ENCODE peak calls at places on chromosomes 7 and 10, in eight cellular contexts. X, M, T, N, Z, J, G and Q are unnamed samples. For H3K4me1 and H3K9me3, the result is how much of the 10 kb centered on the place peaks cover.

GRCh38 chr10:98030093-98030821 is at the start of gene CRTAC1:
- DNase-seq in X (no peak), M (peak), T (peak), N (peak), Z (no peak), J (peak), G (peak), Q (no peak)

GRCh38 chr10:42975005-42975493 is 101.8 kb upstream of the RET start:
- DNase-seq in X (no peak), M (no peak), T (peak), N (no peak), Z (no peak), J (no peak), G (no peak), Q (no peak)

GRCh38 chr7:16432425-16432731 is 11.0 kb upstream of the CRPPA start:
- DNase-seq in X (no peak), M (no peak), T (no peak), N (no peak), Z (no peak), J (no peak), G (no peak), Q (no peak)

GRCh38 chr10:88542522-88542921 is 40.6 kb downstream of the RNLS start:
- DNase-seq in X (no peak), M (no peak), T (no peak), N (peak), Z (no peak), J (no peak), G (peak), Q (no peak)

GRCh38 chr7:130430841-130431713 is 9.7 kb downstream of the CEP41 start:
- DNase-seq in X (no peak), M (no peak), T (no peak), N (peak), Z (no peak), J (peak), G (no peak), Q (no peak)

GRCh38 chr7:7992502-7992901 is 23.9 kb downstream of the GLCCI1 start:
- DNase-seq in X (no peak), M (no peak), T (no peak), N (peak), Z (no peak), J (no peak), G (no peak), Q (no peak)

GRCh38 chr7:73822319-73823173 is 8.2 kb upstream of the CLDN4 start:
- DNase-seq in X (peak), M (peak), T (no peak), N (peak), Z (no peak), J (peak), G (peak), Q (no peak)

GRCh38 chr10:52319926-52320325 is 5.8 kb downstream of the DKK1 start:
- DNase-seq in X (peak), M (no peak), T (no peak), N (peak), Z (no peak), J (peak), G (no peak), Q (no peak)

GRCh38 chr7:55252386-55252785 is 112.8 kb upstream of the LANCL2 start:
- DNase-seq in X (no peak), M (no peak), T (no peak), N (no peak), Z (no peak), J (no peak), G (no peak), Q (no peak)

GRCh38 chr10:8041284-8042031 is 13.0 kb upstream of the GATA3 start:
- DNase-seq in X (no peak), M (no peak), T (no peak), N (no peak), Z (no peak), J (peak), G (no peak), Q (no peak)

GRCh38 chr7:26667514-26668133 is 196.8 kb downstream of the SKAP2 start:
- DNase-seq in X (peak), M (peak), T (no peak), N (peak), Z (peak), J (peak), G (peak), Q (peak)

GRCh38 chr7:50284296-50284695 is 20.2 kb upstream of the IKZF1 start:
- DNase-seq in X (no peak), M (no peak), T (no peak), N (no peak), Z (no peak), J (no peak), G (no peak), Q (peak)

GRCh38 chr7:80439894-80440811 is 71.7 kb downstream of the GNAT3 start:
- DNase-seq in X (peak), M (no peak), T (no peak), N (peak), Z (no peak), J (peak), G (no peak), Q (no peak)

GRCh38 chr10:117471344-117471874 is 71.1 kb upstream of the EMX2 start:
- DNase-seq in X (no peak), M (no peak), T (no peak), N (no peak), Z (no peak), J (no peak), G (no peak), Q (no peak)

GRCh38 chr7:143504215-143504936 is 26.7 kb downstream of the TAS2R41 start:
- DNase-seq in X (no peak), M (no peak), T (no peak), N (no peak), Z (no peak), J (no peak), G (no peak), Q (no peak)

GRCh38 chr10:110226926-110227641 is 19.7 kb downstream of the MXI1 start:
- DNase-seq in X (no peak), M (peak), T (peak), N (peak), Z (peak), J (peak), G (peak), Q (peak)

GRCh38 chr7:47379629-47380324 is 202.1 kb downstream of the TNS3 start:
- DNase-seq in X (peak), M (peak), T (peak), N (peak), Z (no peak), J (peak), G (peak), Q (no peak)

GRCh38 chr7:100053201-100053600 is 3.6 kb downstream of the ZSCAN21 start:
- DNase-seq in X (peak), M (peak), T (no peak), N (peak), Z (no peak), J (peak), G (peak), Q (peak)

GRCh38 chr7:48035967-48036478 is 680 bp downstream of the C7orf57 start:
- DNase-seq in X (peak), M (peak), T (peak), N (peak), Z (no peak), J (peak), G (peak), Q (peak)

GRCh38 chr10:98296514-98296913 is 28.5 kb upstream of the LOXL4 start:
- DNase-seq in X (no peak), M (no peak), T (no peak), N (no peak), Z (no peak), J (no peak), G (no peak), Q (no peak)

GRCh38 chr7:23546897-23547572 is 15.3 kb upstream of the TRA2A start:
- DNase-seq in X (peak), M (peak), T (peak), N (peak), Z (peak), J (peak), G (peak), Q (peak)

GRCh38 chr10:103544657-103545310 is 51.3 kb downstream of the NEURL1 start:
- DNase-seq in X (no peak), M (no peak), T (no peak), N (no peak), Z (no peak), J (no peak), G (no peak), Q (no peak)

GRCh38 chr10:17129711-17130110 is at the start of gene CUBN:
- DNase-seq in X (no peak), M (no peak), T (no peak), N (no peak), Z (no peak), J (no peak), G (no peak), Q (no peak)

GRCh38 chr7:17058568-17058967 is 176.8 kb upstream of the AGR3 start:
- DNase-seq in X (peak), M (no peak), T (no peak), N (peak), Z (no peak), J (no peak), G (no peak), Q (no peak)

GRCh38 chr7:94375167-94375566 is 19.5 kb upstream of the COL1A2 start:
- DNase-seq in X (no peak), M (peak), T (no peak), N (peak), Z (no peak), J (peak), G (peak), Q (no peak)

GRCh38 chr7:76352193-76352592 is 6.6 kb downstream of the YWHAG start:
- DNase-seq in X (no peak), M (no peak), T (no peak), N (no peak), Z (no peak), J (no peak), G (peak), Q (no peak)

GRCh38 chr7:44307301-44307900 is 18.0 kb downstream of the CAMK2B start:
- DNase-seq in X (peak), M (no peak), T (no peak), N (peak), Z (no peak), J (peak), G (peak), Q (no peak)

GRCh38 chr10:34217524-34217923 is 597.6 kb downstream of the PARD3 start:
- DNase-seq in X (peak), M (no peak), T (no peak), N (no peak), Z (no peak), J (no peak), G (no peak), Q (no peak)

GRCh38 chr7:151954866-151955820 is 1.1 kb upstream of the GALNTL5 start:
- DNase-seq in X (no peak), M (no peak), T (no peak), N (no peak), Z (no peak), J (no peak), G (peak), Q (no peak)

GRCh38 chr10:74150151-74151056 is at the start of gene AP3M1:
- DNase-seq in X (no peak), M (peak), T (peak), N (no peak), Z (peak), J (peak), G (peak), Q (peak)

GRCh38 chr7:118142012-118142411 is 42.0 kb upstream of the LSM8 start:
- DNase-seq in X (no peak), M (no peak), T (no peak), N (no peak), Z (no peak), J (no peak), G (no peak), Q (no peak)

GRCh38 chr10:76012928-76013327 is 581.5 kb downstream of the LRMDA start:
- DNase-seq in X (no peak), M (no peak), T (no peak), N (no peak), Z (no peak), J (no peak), G (no peak), Q (no peak)

GRCh38 chr7:126535176-126535575 is 717.6 kb downstream of the GRM8 start:
- DNase-seq in X (no peak), M (no peak), T (no peak), N (no peak), Z (no peak), J (no peak), G (no peak), Q (no peak)

GRCh38 chr10:97498841-97499560 is at the start of gene UBTD1:
- DNase-seq in X (no peak), M (peak), T (peak), N (peak), Z (peak), J (peak), G (peak), Q (peak)

GRCh38 chr7:44796034-44796503 is 412 bp upstream of the PPIA start:
- DNase-seq in X (peak), M (no peak), T (no peak), N (peak), Z (no peak), J (peak), G (no peak), Q (no peak)

GRCh38 chr10:30529373-30529998 is 95.5 kb downstream of the MAP3K8 start:
- DNase-seq in X (no peak), M (peak), T (peak), N (no peak), Z (peak), J (no peak), G (peak), Q (peak)

GRCh38 chr10:101767966-101768790 is 7.7 kb downstream of the FGF8 start:
- DNase-seq in X (no peak), M (no peak), T (no peak), N (no peak), Z (no peak), J (peak), G (no peak), Q (no peak)

GRCh38 chr10:52951819-52952218 is 179.2 kb upstream of the MBL2 start:
- DNase-seq in X (peak), M (peak), T (no peak), N (peak), Z (no peak), J (no peak), G (peak), Q (no peak)

GRCh38 chr10:63280386-63280785 is 147.3 kb downstream of the NRBF2 start:
- DNase-seq in X (no peak), M (no peak), T (no peak), N (no peak), Z (no peak), J (no peak), G (no peak), Q (no peak)
- H3K4me3 ChIP-seq in X (no peak), M (no peak), T (no peak), N (no peak), Z (no peak), J (no peak), G (no peak), Q (no peak)

GRCh38 chr10:122474145-122474739 is 12.9 kb downstream of the HTRA1 start:
- DNase-seq in X (no peak), M (no peak), T (no peak), N (peak), Z (no peak), J (peak), G (peak), Q (no peak)
- H3K4me1 ChIP-seq in X (under half), M (under half), T (under half), N (under half), Z (under half), J (under half), G (under half), Q (under half)

GRCh38 chr7:136128050-136128449 is 150.9 kb upstream of the MTPN start:
- DNase-seq in X (no peak), M (no peak), T (no peak), N (no peak), Z (no peak), J (no peak), G (no peak), Q (no peak)
- H3K9me3 ChIP-seq in X (under half), M (under half), T (under half), N (under half), Z (under half), J (under half), G (under half), Q (under half)

DNA sequence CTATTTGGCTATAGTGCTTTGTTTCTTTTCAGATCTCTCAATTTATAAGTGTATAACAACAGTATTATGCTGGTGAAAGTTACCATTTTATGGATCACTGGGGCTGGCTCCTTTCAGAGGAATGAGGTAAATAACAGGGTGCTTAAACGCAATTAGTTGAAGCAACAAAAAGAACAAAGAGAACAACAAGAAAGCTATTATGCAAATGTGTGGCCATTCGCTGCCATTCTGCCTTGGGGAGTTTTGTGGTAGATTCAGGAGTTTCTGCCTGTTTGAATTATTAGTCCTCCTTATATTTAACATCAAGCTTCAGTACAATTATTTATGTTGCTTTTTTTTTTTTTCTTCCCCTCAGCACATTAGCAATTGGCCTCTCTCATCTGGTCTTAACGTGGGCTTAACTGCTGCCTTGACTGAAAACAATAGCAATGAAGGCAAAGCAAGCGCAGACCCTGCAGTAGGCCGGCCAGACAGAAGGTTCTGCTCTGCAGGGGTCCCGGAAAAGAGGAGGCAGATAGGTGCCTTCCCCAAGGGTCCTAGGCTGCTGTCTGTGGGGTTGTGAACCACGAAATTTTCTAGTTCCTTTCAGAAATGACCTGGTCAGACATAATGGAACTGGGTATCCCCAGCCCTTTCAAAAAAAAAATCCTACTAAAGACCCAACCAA is 339.9 kb upstream of the PODXL start:
- DNase-seq in X (no peak), M (no peak), T (no peak), N (peak), Z (no peak), J (no peak), G (no peak), Q (no peak)
- H3K4me3 ChIP-seq in X (no peak), M (no peak), T (no peak), N (no peak), Z (no peak), J (no peak), G (no peak), Q (no peak)

GRCh38 chr7:101993311-101993710 is 175.9 kb downstream of the CUX1 start:
- DNase-seq in X (no peak), M (no peak), T (no peak), N (no peak), Z (no peak), J (peak), G (no peak), Q (no peak)

GRCh38 chr7:101998029-101998903 is 180.8 kb downstream of the CUX1 start:
- DNase-seq in X (no peak), M (no peak), T (no peak), N (no peak), Z (no peak), J (peak), G (no peak), Q (no peak)

GRCh38 chr7:101996131-101996691 is 178.8 kb downstream of the CUX1 start:
- DNase-seq in X (no peak), M (no peak), T (no peak), N (no peak), Z (no peak), J (peak), G (no peak), Q (no peak)

GRCh38 chr7:101996876-101997275 is 179.4 kb downstream of the CUX1 start:
- DNase-seq in X (no peak), M (no peak), T (no peak), N (no peak), Z (no peak), J (no peak), G (no peak), Q (no peak)

GRCh38 chr7:101995121-101995520 is 177.7 kb downstream of the CUX1 start:
- DNase-seq in X (no peak), M (peak), T (no peak), N (no peak), Z (no peak), J (peak), G (no peak), Q (no peak)
- H3K4me1 ChIP-seq in X (under half), M (under half), T (under half), N (under half), Z (under half), J (under half), G (under half), Q (under half)

GRCh38 chr7:158973941-158974785 is 117.8 kb downstream of the DYNC2I1 start:
- DNase-seq in X (no peak), M (no peak), T (no peak), N (no peak), Z (no peak), J (peak), G (no peak), Q (no peak)

GRCh38 chr7:158971214-158971613 is 114.9 kb downstream of the DYNC2I1 start:
- DNase-seq in X (no peak), M (no peak), T (no peak), N (no peak), Z (no peak), J (no peak), G (no peak), Q (no peak)

GRCh38 chr7:158976468-158976848 is 120.1 kb downstream of the DYNC2I1 start:
- DNase-seq in X (no peak), M (no peak), T (no peak), N (no peak), Z (no peak), J (peak), G (no peak), Q (no peak)

GRCh38 chr7:158975526-158976467 is 119.4 kb downstream of the DYNC2I1 start:
- DNase-seq in X (peak), M (peak), T (no peak), N (no peak), Z (no peak), J (peak), G (no peak), Q (peak)

GRCh38 chr7:158973440-158973839 is 117.1 kb downstream of the DYNC2I1 start:
- DNase-seq in X (peak), M (peak), T (no peak), N (no peak), Z (peak), J (peak), G (peak), Q (peak)
- H3K9me3 ChIP-seq in X (under half), M (under half), T (under half), N (under half), Z (under half), J (under half), G (under half), Q (under half)

DNA sequence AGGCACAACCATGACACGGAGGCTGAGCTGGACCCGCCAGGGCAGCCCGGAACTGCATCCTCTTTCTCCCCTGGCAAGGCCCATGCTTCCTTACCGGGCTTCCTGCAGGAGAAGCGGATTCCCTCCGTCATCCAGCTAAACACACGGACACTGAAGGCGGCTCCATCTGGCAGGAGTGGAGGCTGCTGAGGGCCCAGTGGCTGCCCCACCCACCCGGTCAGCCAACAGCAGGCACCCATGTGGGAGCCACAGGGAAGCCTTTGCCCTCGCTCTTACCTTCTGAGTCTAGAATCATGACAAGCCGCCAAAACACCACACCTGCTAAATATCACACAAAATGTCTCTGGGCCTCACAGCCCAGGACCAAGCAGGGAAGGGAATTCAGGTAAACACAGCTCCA is 321.6 kb upstream of the RNF32 start:
- DNase-seq in X (no peak), M (no peak), T (no peak), N (no peak), Z (no peak), J (no peak), G (no peak), Q (no peak)
- H3K4me3 ChIP-seq in X (no peak), M (no peak), T (no peak), N (no peak), Z (no peak), J (no peak), G (no peak), Q (no peak)

GRCh38 chr7:69693042-69693441 is 94.8 kb downstream of the AUTS2 start:
- DNase-seq in X (no peak), M (no peak), T (no peak), N (no peak), Z (no peak), J (no peak), G (no peak), Q (no peak)
- H3K4me1 ChIP-seq in X (under half), M (under half), T (under half), N (under half), Z (under half), J (under half), G (under half), Q (under half)